ENCODE peak calls at places on chromosomes 5 and 9, in five cellular contexts. B, U, P, M and L are unnamed samples.

GRCh38 chr5:11050596-11051304 is 289.7 kb upstream of the DAP start:
- DNase-seq in U (peak; percentile 4), P (peak; percentile 13), B (peak; percentile 6), M (peak; percentile 26), L (peak; percentile 45)

GRCh38 chr5:43312699-43313034 is 545 bp downstream of the HMGCS1 start:
- DNase-seq in B (no peak), M (no peak), U (no peak), P (no peak), L (peak; percentile 83)

GRCh38 chr5:94024101-94024500 is 282.7 kb upstream of the POU5F2 start:
- DNase-seq in B (peak; percentile 52), P (peak; percentile 25), M (peak; percentile 52), U (no peak), L (no peak)

GRCh38 chr5:178110511-178110910 is 2.8 kb upstream of the N4BP3 start:
- DNase-seq in B (no peak), P (no peak), M (no peak), U (no peak), L (no peak)

GRCh38 chr5:38905516-38905915 is 59.7 kb downstream of the OSMR start:
- DNase-seq in P (no peak), B (peak; percentile 66), U (peak; percentile 77), M (no peak), L (no peak)

GRCh38 chr9:100465270-100465669 is 7.7 kb upstream of the TMEFF1 start:
- DNase-seq in P (no peak), M (no peak), B (no peak), U (no peak), L (no peak)

GRCh38 chr5:88690619-88691560 is 192.1 kb downstream of the MEF2C start:
- DNase-seq in B (peak; percentile 84), P (peak; percentile 48), M (peak; percentile 64), U (peak; percentile 32), L (peak; percentile 86)

GRCh38 chr5:150241298-150242225 is 48.0 kb downstream of the CAMK2A start:
- DNase-seq in P (no peak), B (no peak), U (no peak), M (no peak), L (no peak)

GRCh38 chr9:134381671-134382505 is 55.6 kb downstream of the RXRA start:
- DNase-seq in M (peak; percentile 54), P (peak; percentile 36), U (no peak), B (no peak), L (peak; percentile 63)

GRCh38 chr5:115720888-115721287 is 95.1 kb upstream of the TMED7 start:
- DNase-seq in U (no peak), M (no peak), B (no peak), P (no peak), L (no peak)

GRCh38 chr9:14907360-14907685 is 2.9 kb downstream of the FREM1 start:
- DNase-seq in M (no peak), U (no peak), P (no peak), B (no peak), L (no peak)

GRCh38 chr9:94825620-94825958 is 99.1 kb downstream of the AOPEP start:
- DNase-seq in P (no peak), M (no peak), U (no peak), B (no peak), L (no peak)

GRCh38 chr9:94824913-94825619 is 98.6 kb downstream of the AOPEP start:
- DNase-seq in M (no peak), P (no peak), B (no peak), U (no peak), L (no peak)

GRCh38 chr9:94826644-94827410 is 100.3 kb downstream of the AOPEP start:
- DNase-seq in U (no peak), B (no peak), M (peak; percentile 58), P (peak; percentile 55), L (no peak)

GRCh38 chr9:94824401-94824800 is 97.9 kb downstream of the AOPEP start:
- DNase-seq in B (no peak), U (no peak), M (no peak), P (no peak), L (no peak)

DNA sequence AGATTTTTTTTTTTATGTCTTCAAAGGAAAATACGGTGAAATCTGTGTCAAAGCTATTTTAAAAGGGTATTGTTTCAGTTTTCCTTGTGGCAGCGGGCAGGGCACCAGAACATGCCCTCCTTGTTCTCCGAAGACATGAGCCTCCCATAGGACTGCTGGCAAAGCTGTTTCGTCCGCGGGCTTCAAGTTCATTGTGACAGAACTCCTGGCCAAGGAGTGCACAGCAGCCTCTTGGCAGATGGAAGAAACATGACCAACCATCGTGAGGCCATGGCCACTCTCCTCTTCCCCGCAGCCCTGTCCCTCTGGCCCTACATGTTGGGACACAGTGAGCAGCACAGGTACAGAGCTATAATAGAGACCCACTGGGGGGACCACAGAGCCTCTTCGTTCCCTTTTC is 99.5 kb downstream of the AOPEP start:
- DNase-seq in U (no peak), B (no peak), P (no peak), M (no peak), L (no peak)
- H3K4me2 ChIP-seq in U (no peak overlapping the region), B (no peak overlapping the region), P (no peak overlapping the region), M (no peak overlapping the region), L (no peak overlapping the region)

GRCh38 chr5:77353251-77353650 is 138.9 kb downstream of the WDR41 start:
- DNase-seq in B (no peak), P (no peak), M (no peak), U (no peak), L (no peak)

GRCh38 chr5:77356740-77357139 is 135.4 kb downstream of the WDR41 start:
- DNase-seq in U (peak; percentile 40), M (peak; percentile 68), P (peak; percentile 58), B (peak; percentile 59), L (no peak)

GRCh38 chr5:77355751-77356150 is 136.4 kb downstream of the WDR41 start:
- DNase-seq in M (no peak), B (no peak), U (no peak), P (no peak), L (no peak)

GRCh38 chr5:77355074-77355473 is 137.0 kb downstream of the WDR41 start:
- DNase-seq in U (no peak), M (no peak), P (no peak), B (no peak), L (no peak)

DNA sequence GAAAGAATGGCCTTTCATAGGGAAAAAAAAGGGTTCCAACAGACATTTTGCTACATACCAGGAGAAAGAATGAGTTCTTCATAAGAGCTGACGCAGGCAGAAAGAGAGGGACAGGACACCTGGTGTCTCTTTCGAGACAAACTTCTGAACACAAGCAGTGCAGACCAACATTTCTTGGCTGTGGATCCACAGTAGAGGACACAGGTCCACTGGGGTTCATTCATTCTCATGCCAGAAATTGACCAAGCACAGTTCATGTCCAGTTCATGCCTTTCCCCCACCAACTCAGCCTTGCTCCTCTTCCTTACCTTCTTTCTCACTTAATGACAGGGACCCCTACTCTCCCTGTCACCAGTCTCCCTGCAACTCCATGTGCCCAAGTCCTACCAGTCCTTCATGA is 137.7 kb downstream of the WDR41 start:
- DNase-seq in M (no peak), P (no peak), U (no peak), B (no peak), L (no peak)
- H3K4me2 ChIP-seq in M (no peak overlapping the region), P (no peak overlapping the region), U (no peak overlapping the region), B (no peak overlapping the region), L (no peak overlapping the region)

GRCh38 chr5:135385576-135385975 is 13.5 kb downstream of the MACROH2A1 start:
- DNase-seq in B (no peak), P (no peak), U (no peak), M (no peak), L (no peak)

GRCh38 chr5:135386096-135386495 is 12.9 kb downstream of the MACROH2A1 start:
- DNase-seq in B (peak; percentile 89), M (peak; percentile 47), P (no peak), U (peak; percentile 93), L (no peak)

GRCh38 chr5:135383803-135384495 is 15.1 kb downstream of the MACROH2A1 start:
- DNase-seq in P (no peak), B (peak; percentile 43), M (no peak), U (no peak), L (no peak)

GRCh38 chr5:135386886-135387628 is 12.0 kb downstream of the MACROH2A1 start:
- DNase-seq in P (peak; percentile 90), M (peak; percentile 92), U (peak; percentile 91), B (peak; percentile 98), L (no peak)

DNA sequence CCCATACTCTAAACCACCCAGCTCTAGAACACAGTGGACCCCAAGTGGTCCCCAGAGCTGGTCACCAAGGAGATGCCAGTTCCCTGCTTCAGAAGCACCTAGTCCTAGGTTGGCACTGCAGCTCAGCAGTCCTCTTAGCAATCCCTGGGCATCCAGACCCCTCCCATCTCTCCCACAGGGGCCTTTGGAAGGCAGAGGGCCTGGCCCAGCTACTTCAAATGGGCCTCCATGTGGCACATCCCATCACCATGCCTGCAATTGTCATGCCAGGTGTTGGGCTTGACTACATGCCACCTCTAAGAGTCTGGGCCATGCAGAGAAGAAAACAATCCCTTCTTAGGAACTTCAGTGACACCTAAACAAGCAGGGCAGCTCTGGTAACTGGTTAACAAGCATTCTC is 14.1 kb downstream of the MACROH2A1 start:
- DNase-seq in P (no peak), M (no peak), U (no peak), B (no peak), L (no peak)
- H3K4me2 ChIP-seq in P (no peak overlapping the region), M (no peak overlapping the region), U (no peak overlapping the region), B (no peak overlapping the region), L (no peak overlapping the region)

GRCh38 chr5:27242258-27242626 is 203.9 kb upstream of the CDH9 start:
- DNase-seq in U (no peak), P (no peak), M (no peak), B (peak; percentile 40), L (no peak)
- H3K4me2 ChIP-seq in U (peak overlapping the region; percentile 71), P (peak overlapping the region; percentile 62), M (no peak overlapping the region), B (peak overlapping the region; percentile 58), L (no peak overlapping the region)

DNA sequence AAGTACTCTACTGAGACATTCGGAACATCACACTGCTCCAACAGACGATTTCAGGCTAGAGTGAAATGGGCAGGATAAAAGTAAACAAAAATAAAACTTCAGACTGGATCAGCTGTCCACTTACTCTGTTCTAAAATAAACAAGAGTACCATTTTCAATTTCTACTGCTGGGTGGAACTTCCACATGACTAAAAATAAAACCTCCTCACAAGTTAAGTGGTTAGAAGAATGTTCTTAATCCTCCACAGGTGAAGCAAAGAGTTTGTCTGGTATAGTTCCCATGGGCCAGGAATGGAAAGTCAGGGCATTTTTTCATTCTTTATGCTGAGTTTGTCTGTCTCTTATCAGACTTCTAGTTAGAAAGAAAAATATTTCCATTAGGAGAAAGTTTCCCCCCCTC is 15.7 kb downstream of the NUDT12 start:
- DNase-seq in M (no peak), P (no peak), B (no peak), U (no peak), L (no peak)
- H3K4me2 ChIP-seq in M (no peak overlapping the region), P (no peak overlapping the region), B (no peak overlapping the region), U (no peak overlapping the region), L (no peak overlapping the region)

GRCh38 chr5:71714911-71715310 is 4.2 kb upstream of the CARTPT start:
- DNase-seq in P (no peak), U (no peak), B (no peak), M (no peak), L (no peak)

GRCh38 chr5:71719092-71719964 is at the start of gene CARTPT:
- DNase-seq in B (peak; percentile 30), M (peak; percentile 18), U (peak; percentile 9), P (peak; percentile 3), L (no peak)
- H3K4me2 ChIP-seq in B (no peak within 1 kb of the TSS), M (no peak within 1 kb of the TSS), U (no peak within 1 kb of the TSS), P (peak within 1 kb of the TSS; percentile 29), L (no peak within 1 kb of the TSS)